ENCODE peak calls at places on chromosomes 2 and 18, in ten cellular contexts. One of them, this sample, is unnamed.

GRCh38 chr2:85390941-85391669 is 19.1 kb downstream of the CAPG start:
- DNase-seq in stimulated activated CD4-positive, alpha-beta T cell treated with anti-CD3 and anti-CD28 coated beads, Interleukin-15, amount 100 ng/mL, for 1 hour: peak; percentile 62
- DNase-seq in HT1080: peak; percentile 52
- DNase-seq in hypothalamus: peak; percentile 56
- DNase-seq in GM19239: peak; percentile 36
- DNase-seq in putamen: no peak
- DNase-seq in activated T-cell treated with anti-CD3 and anti-CD28 coated beads, Interleukin-2, amount 50 U/mL, for 72 hours: peak; percentile 81
- DNase-seq in OCI-LY7: peak; percentile 52
- DNase-seq in retina: peak; percentile 20
- DNase-seq in activated T-helper 1 cell treated with Interleukin-2 at 50 U/mL for 16 hours: peak; percentile 45
- DNase-seq in this sample: peak; percentile 83

GRCh38 chr2:156326488-156326887 is 6.0 kb downstream of the NR4A2 start:
- DNase-seq in stimulated activated CD4-positive, alpha-beta T cell treated with anti-CD3 and anti-CD28 coated beads, Interleukin-15, amount 100 ng/mL, for 1 hour: no peak
- DNase-seq in HT1080: no peak
- DNase-seq in hypothalamus: no peak
- DNase-seq in GM19239: no peak
- DNase-seq in putamen: no peak
- DNase-seq in activated T-cell treated with anti-CD3 and anti-CD28 coated beads, Interleukin-2, amount 50 U/mL, for 72 hours: no peak
- DNase-seq in OCI-LY7: no peak
- DNase-seq in retina: no peak
- DNase-seq in activated T-helper 1 cell treated with Interleukin-2 at 50 U/mL for 16 hours: no peak
- DNase-seq in this sample: no peak

GRCh38 chr2:121689356-121689755 is 40.1 kb upstream of the CLASP1 start:
- DNase-seq in stimulated activated CD4-positive, alpha-beta T cell treated with anti-CD3 and anti-CD28 coated beads, Interleukin-15, amount 100 ng/mL, for 1 hour: no peak
- DNase-seq in HT1080: peak; percentile 54
- DNase-seq in hypothalamus: no peak
- DNase-seq in GM19239: no peak
- DNase-seq in putamen: no peak
- DNase-seq in activated T-cell treated with anti-CD3 and anti-CD28 coated beads, Interleukin-2, amount 50 U/mL, for 72 hours: no peak
- DNase-seq in OCI-LY7: no peak
- DNase-seq in retina: peak; percentile 39
- DNase-seq in activated T-helper 1 cell treated with Interleukin-2 at 50 U/mL for 16 hours: no peak
- DNase-seq in this sample: peak; percentile 74

GRCh38 chr18:48024891-48025660 is 94.6 kb upstream of the SMAD2 start:
- DNase-seq in stimulated activated CD4-positive, alpha-beta T cell treated with anti-CD3 and anti-CD28 coated beads, Interleukin-15, amount 100 ng/mL, for 1 hour: no peak
- DNase-seq in HT1080: no peak
- DNase-seq in hypothalamus: no peak
- DNase-seq in GM19239: no peak
- DNase-seq in putamen: no peak
- DNase-seq in activated T-cell treated with anti-CD3 and anti-CD28 coated beads, Interleukin-2, amount 50 U/mL, for 72 hours: no peak
- DNase-seq in OCI-LY7: no peak
- DNase-seq in retina: no peak
- DNase-seq in activated T-helper 1 cell treated with Interleukin-2 at 50 U/mL for 16 hours: no peak
- DNase-seq in this sample: no peak

GRCh38 chr2:241256168-241256545 is 59.3 kb downstream of the HDLBP start:
- DNase-seq in stimulated activated CD4-positive, alpha-beta T cell treated with anti-CD3 and anti-CD28 coated beads, Interleukin-15, amount 100 ng/mL, for 1 hour: no peak
- DNase-seq in HT1080: no peak
- DNase-seq in hypothalamus: no peak
- DNase-seq in GM19239: no peak
- DNase-seq in putamen: no peak
- DNase-seq in activated T-cell treated with anti-CD3 and anti-CD28 coated beads, Interleukin-2, amount 50 U/mL, for 72 hours: no peak
- DNase-seq in OCI-LY7: no peak
- DNase-seq in retina: no peak
- DNase-seq in activated T-helper 1 cell treated with Interleukin-2 at 50 U/mL for 16 hours: no peak
- DNase-seq in this sample: no peak

GRCh38 chr2:226411727-226412360 is 387.8 kb downstream of the IRS1 start:
- DNase-seq in stimulated activated CD4-positive, alpha-beta T cell treated with anti-CD3 and anti-CD28 coated beads, Interleukin-15, amount 100 ng/mL, for 1 hour: no peak
- DNase-seq in HT1080: peak; percentile 95
- DNase-seq in hypothalamus: no peak
- DNase-seq in GM19239: no peak
- DNase-seq in putamen: no peak
- DNase-seq in activated T-cell treated with anti-CD3 and anti-CD28 coated beads, Interleukin-2, amount 50 U/mL, for 72 hours: no peak
- DNase-seq in OCI-LY7: no peak
- DNase-seq in retina: no peak
- DNase-seq in activated T-helper 1 cell treated with Interleukin-2 at 50 U/mL for 16 hours: no peak
- DNase-seq in this sample: no peak

GRCh38 chr18:9516437-9517064 is 41.2 kb downstream of the RALBP1 start:
- DNase-seq in stimulated activated CD4-positive, alpha-beta T cell treated with anti-CD3 and anti-CD28 coated beads, Interleukin-15, amount 100 ng/mL, for 1 hour: no peak
- DNase-seq in HT1080: peak; percentile 47
- DNase-seq in hypothalamus: no peak
- DNase-seq in GM19239: no peak
- DNase-seq in putamen: no peak
- DNase-seq in activated T-cell treated with anti-CD3 and anti-CD28 coated beads, Interleukin-2, amount 50 U/mL, for 72 hours: peak; percentile 4
- DNase-seq in OCI-LY7: peak; percentile 64
- DNase-seq in retina: peak; percentile 64
- DNase-seq in activated T-helper 1 cell treated with Interleukin-2 at 50 U/mL for 16 hours: no peak
- DNase-seq in this sample: peak; percentile 46

GRCh38 chr18:62881509-62882016 is 166.2 kb downstream of the PHLPP1 start:
- DNase-seq in stimulated activated CD4-positive, alpha-beta T cell treated with anti-CD3 and anti-CD28 coated beads, Interleukin-15, amount 100 ng/mL, for 1 hour: no peak
- DNase-seq in HT1080: peak; percentile 95
- DNase-seq in hypothalamus: no peak
- DNase-seq in GM19239: no peak
- DNase-seq in putamen: no peak
- DNase-seq in activated T-cell treated with anti-CD3 and anti-CD28 coated beads, Interleukin-2, amount 50 U/mL, for 72 hours: peak; percentile 11
- DNase-seq in OCI-LY7: no peak
- DNase-seq in retina: no peak
- DNase-seq in activated T-helper 1 cell treated with Interleukin-2 at 50 U/mL for 16 hours: no peak
- DNase-seq in this sample: no peak

GRCh38 chr2:246489-247145 is 17.2 kb downstream of the SH3YL1 start:
- DNase-seq in stimulated activated CD4-positive, alpha-beta T cell treated with anti-CD3 and anti-CD28 coated beads, Interleukin-15, amount 100 ng/mL, for 1 hour: no peak
- DNase-seq in HT1080: peak; percentile 65
- DNase-seq in hypothalamus: no peak
- DNase-seq in GM19239: no peak
- DNase-seq in putamen: no peak
- DNase-seq in activated T-cell treated with anti-CD3 and anti-CD28 coated beads, Interleukin-2, amount 50 U/mL, for 72 hours: peak; percentile 18
- DNase-seq in OCI-LY7: peak; percentile 54
- DNase-seq in retina: peak; percentile 48
- DNase-seq in activated T-helper 1 cell treated with Interleukin-2 at 50 U/mL for 16 hours: no peak
- DNase-seq in this sample: peak; percentile 70

GRCh38 chr18:59792353-59792752 is 95.1 kb upstream of the CCBE1 start:
- DNase-seq in stimulated activated CD4-positive, alpha-beta T cell treated with anti-CD3 and anti-CD28 coated beads, Interleukin-15, amount 100 ng/mL, for 1 hour: no peak
- DNase-seq in HT1080: no peak
- DNase-seq in hypothalamus: no peak
- DNase-seq in GM19239: no peak
- DNase-seq in putamen: no peak
- DNase-seq in activated T-cell treated with anti-CD3 and anti-CD28 coated beads, Interleukin-2, amount 50 U/mL, for 72 hours: no peak
- DNase-seq in OCI-LY7: no peak
- DNase-seq in retina: no peak
- DNase-seq in activated T-helper 1 cell treated with Interleukin-2 at 50 U/mL for 16 hours: no peak
- DNase-seq in this sample: no peak

GRCh38 chr2:11339508-11340083 is 4.8 kb downstream of the ROCK2 start:
- DNase-seq in stimulated activated CD4-positive, alpha-beta T cell treated with anti-CD3 and anti-CD28 coated beads, Interleukin-15, amount 100 ng/mL, for 1 hour: no peak
- DNase-seq in HT1080: no peak
- DNase-seq in hypothalamus: no peak
- DNase-seq in GM19239: no peak
- DNase-seq in putamen: no peak
- DNase-seq in activated T-cell treated with anti-CD3 and anti-CD28 coated beads, Interleukin-2, amount 50 U/mL, for 72 hours: no peak
- DNase-seq in OCI-LY7: no peak
- DNase-seq in retina: no peak
- DNase-seq in activated T-helper 1 cell treated with Interleukin-2 at 50 U/mL for 16 hours: no peak
- DNase-seq in this sample: no peak

GRCh38 chr2:2735041-2735440 is 404.0 kb upstream of the MYT1L start:
- DNase-seq in stimulated activated CD4-positive, alpha-beta T cell treated with anti-CD3 and anti-CD28 coated beads, Interleukin-15, amount 100 ng/mL, for 1 hour: no peak
- DNase-seq in HT1080: no peak
- DNase-seq in hypothalamus: no peak
- DNase-seq in GM19239: no peak
- DNase-seq in putamen: no peak
- DNase-seq in activated T-cell treated with anti-CD3 and anti-CD28 coated beads, Interleukin-2, amount 50 U/mL, for 72 hours: no peak
- DNase-seq in OCI-LY7: no peak
- DNase-seq in retina: no peak
- DNase-seq in activated T-helper 1 cell treated with Interleukin-2 at 50 U/mL for 16 hours: no peak
- DNase-seq in this sample: no peak

GRCh38 chr18:10460414-10461018 is 6.1 kb downstream of the APCDD1 start:
- DNase-seq in stimulated activated CD4-positive, alpha-beta T cell treated with anti-CD3 and anti-CD28 coated beads, Interleukin-15, amount 100 ng/mL, for 1 hour: no peak
- DNase-seq in HT1080: no peak
- DNase-seq in hypothalamus: no peak
- DNase-seq in GM19239: no peak
- DNase-seq in putamen: no peak
- DNase-seq in activated T-cell treated with anti-CD3 and anti-CD28 coated beads, Interleukin-2, amount 50 U/mL, for 72 hours: no peak
- DNase-seq in OCI-LY7: no peak
- DNase-seq in retina: no peak
- DNase-seq in activated T-helper 1 cell treated with Interleukin-2 at 50 U/mL for 16 hours: no peak
- DNase-seq in this sample: no peak

GRCh38 chr18:10559566-10560456 is 34.0 kb downstream of the NAPG start:
- DNase-seq in stimulated activated CD4-positive, alpha-beta T cell treated with anti-CD3 and anti-CD28 coated beads, Interleukin-15, amount 100 ng/mL, for 1 hour: no peak
- DNase-seq in HT1080: no peak
- DNase-seq in hypothalamus: no peak
- DNase-seq in GM19239: no peak
- DNase-seq in putamen: peak; percentile 16
- DNase-seq in activated T-cell treated with anti-CD3 and anti-CD28 coated beads, Interleukin-2, amount 50 U/mL, for 72 hours: no peak
- DNase-seq in OCI-LY7: peak; percentile 38
- DNase-seq in retina: peak; percentile 32
- DNase-seq in activated T-helper 1 cell treated with Interleukin-2 at 50 U/mL for 16 hours: no peak
- DNase-seq in this sample: peak; percentile 78

GRCh38 chr18:51582551-51582950 is 385.1 kb upstream of the MEX3C start:
- DNase-seq in stimulated activated CD4-positive, alpha-beta T cell treated with anti-CD3 and anti-CD28 coated beads, Interleukin-15, amount 100 ng/mL, for 1 hour: no peak
- DNase-seq in HT1080: peak; percentile 33
- DNase-seq in hypothalamus: no peak
- DNase-seq in GM19239: no peak
- DNase-seq in putamen: no peak
- DNase-seq in activated T-cell treated with anti-CD3 and anti-CD28 coated beads, Interleukin-2, amount 50 U/mL, for 72 hours: no peak
- DNase-seq in OCI-LY7: no peak
- DNase-seq in retina: no peak
- DNase-seq in activated T-helper 1 cell treated with Interleukin-2 at 50 U/mL for 16 hours: no peak
- DNase-seq in this sample: no peak

GRCh38 chr2:100623033-100623715 is 60.4 kb downstream of the PDCL3 start:
- DNase-seq in stimulated activated CD4-positive, alpha-beta T cell treated with anti-CD3 and anti-CD28 coated beads, Interleukin-15, amount 100 ng/mL, for 1 hour: no peak
- DNase-seq in HT1080: no peak
- DNase-seq in hypothalamus: no peak
- DNase-seq in GM19239: no peak
- DNase-seq in putamen: no peak
- DNase-seq in activated T-cell treated with anti-CD3 and anti-CD28 coated beads, Interleukin-2, amount 50 U/mL, for 72 hours: no peak
- DNase-seq in OCI-LY7: no peak
- DNase-seq in retina: no peak
- DNase-seq in activated T-helper 1 cell treated with Interleukin-2 at 50 U/mL for 16 hours: no peak
- DNase-seq in this sample: no peak

GRCh38 chr2:233059797-233060499 is at the start of gene INPP5D:
- DNase-seq in stimulated activated CD4-positive, alpha-beta T cell treated with anti-CD3 and anti-CD28 coated beads, Interleukin-15, amount 100 ng/mL, for 1 hour: peak; percentile 37
- DNase-seq in HT1080: no peak
- DNase-seq in hypothalamus: peak; percentile 21
- DNase-seq in GM19239: peak; percentile 68
- DNase-seq in putamen: no peak
- DNase-seq in activated T-cell treated with anti-CD3 and anti-CD28 coated beads, Interleukin-2, amount 50 U/mL, for 72 hours: peak; percentile 78
- DNase-seq in OCI-LY7: peak; percentile 94
- DNase-seq in retina: no peak
- DNase-seq in activated T-helper 1 cell treated with Interleukin-2 at 50 U/mL for 16 hours: peak; percentile 58
- DNase-seq in this sample: no peak

GRCh38 chr2:102686479-102687439 is 67.4 kb downstream of the SLC9A2 start:
- DNase-seq in stimulated activated CD4-positive, alpha-beta T cell treated with anti-CD3 and anti-CD28 coated beads, Interleukin-15, amount 100 ng/mL, for 1 hour: no peak
- DNase-seq in HT1080: no peak
- DNase-seq in hypothalamus: no peak
- DNase-seq in GM19239: no peak
- DNase-seq in putamen: no peak
- DNase-seq in activated T-cell treated with anti-CD3 and anti-CD28 coated beads, Interleukin-2, amount 50 U/mL, for 72 hours: no peak
- DNase-seq in OCI-LY7: no peak
- DNase-seq in retina: no peak
- DNase-seq in activated T-helper 1 cell treated with Interleukin-2 at 50 U/mL for 16 hours: no peak
- DNase-seq in this sample: no peak

GRCh38 chr18:46407471-46408166 is 249.4 kb downstream of the LOXHD1 start:
- DNase-seq in stimulated activated CD4-positive, alpha-beta T cell treated with anti-CD3 and anti-CD28 coated beads, Interleukin-15, amount 100 ng/mL, for 1 hour: no peak
- DNase-seq in HT1080: no peak
- DNase-seq in hypothalamus: no peak
- DNase-seq in GM19239: no peak
- DNase-seq in putamen: no peak
- DNase-seq in activated T-cell treated with anti-CD3 and anti-CD28 coated beads, Interleukin-2, amount 50 U/mL, for 72 hours: no peak
- DNase-seq in OCI-LY7: no peak
- DNase-seq in retina: no peak
- DNase-seq in activated T-helper 1 cell treated with Interleukin-2 at 50 U/mL for 16 hours: no peak
- DNase-seq in this sample: no peak

GRCh38 chr2:60555066-60555793 is 1.8 kb upstream of the BCL11A start:
- DNase-seq in stimulated activated CD4-positive, alpha-beta T cell treated with anti-CD3 and anti-CD28 coated beads, Interleukin-15, amount 100 ng/mL, for 1 hour: no peak
- DNase-seq in HT1080: peak; percentile 77
- DNase-seq in hypothalamus: peak; percentile 33
- DNase-seq in GM19239: peak; percentile 51
- DNase-seq in putamen: no peak
- DNase-seq in activated T-cell treated with anti-CD3 and anti-CD28 coated beads, Interleukin-2, amount 50 U/mL, for 72 hours: peak; percentile 72
- DNase-seq in OCI-LY7: peak; percentile 89
- DNase-seq in retina: peak; percentile 90
- DNase-seq in activated T-helper 1 cell treated with Interleukin-2 at 50 U/mL for 16 hours: no peak
- DNase-seq in this sample: peak; percentile 84

GRCh38 chr18:55236150-55236931 is 277.1 kb upstream of the CCDC68 start:
- DNase-seq in stimulated activated CD4-positive, alpha-beta T cell treated with anti-CD3 and anti-CD28 coated beads, Interleukin-15, amount 100 ng/mL, for 1 hour: no peak
- DNase-seq in HT1080: no peak
- DNase-seq in hypothalamus: no peak
- DNase-seq in GM19239: no peak
- DNase-seq in putamen: no peak
- DNase-seq in activated T-cell treated with anti-CD3 and anti-CD28 coated beads, Interleukin-2, amount 50 U/mL, for 72 hours: no peak
- DNase-seq in OCI-LY7: no peak
- DNase-seq in retina: no peak
- DNase-seq in activated T-helper 1 cell treated with Interleukin-2 at 50 U/mL for 16 hours: no peak
- DNase-seq in this sample: no peak

GRCh38 chr2:21754164-21754788 is 630.5 kb downstream of the TDRD15 start:
- DNase-seq in stimulated activated CD4-positive, alpha-beta T cell treated with anti-CD3 and anti-CD28 coated beads, Interleukin-15, amount 100 ng/mL, for 1 hour: no peak
- DNase-seq in HT1080: no peak
- DNase-seq in hypothalamus: no peak
- DNase-seq in GM19239: no peak
- DNase-seq in putamen: no peak
- DNase-seq in activated T-cell treated with anti-CD3 and anti-CD28 coated beads, Interleukin-2, amount 50 U/mL, for 72 hours: no peak
- DNase-seq in OCI-LY7: peak; percentile 1
- DNase-seq in retina: no peak
- DNase-seq in activated T-helper 1 cell treated with Interleukin-2 at 50 U/mL for 16 hours: no peak
- DNase-seq in this sample: peak; percentile 6

GRCh38 chr2:68645523-68645922 is 2.1 kb downstream of the PROKR1 start:
- DNase-seq in stimulated activated CD4-positive, alpha-beta T cell treated with anti-CD3 and anti-CD28 coated beads, Interleukin-15, amount 100 ng/mL, for 1 hour: no peak
- DNase-seq in HT1080: no peak
- DNase-seq in hypothalamus: no peak
- DNase-seq in GM19239: no peak
- DNase-seq in putamen: no peak
- DNase-seq in activated T-cell treated with anti-CD3 and anti-CD28 coated beads, Interleukin-2, amount 50 U/mL, for 72 hours: peak; percentile 49
- DNase-seq in OCI-LY7: no peak
- DNase-seq in retina: no peak
- DNase-seq in activated T-helper 1 cell treated with Interleukin-2 at 50 U/mL for 16 hours: no peak
- DNase-seq in this sample: no peak

GRCh38 chr2:202635441-202636296 is 900 bp downstream of the FAM117B start:
- DNase-seq in stimulated activated CD4-positive, alpha-beta T cell treated with anti-CD3 and anti-CD28 coated beads, Interleukin-15, amount 100 ng/mL, for 1 hour: peak; percentile 82
- DNase-seq in HT1080: peak; percentile 50
- DNase-seq in hypothalamus: peak; percentile 81
- DNase-seq in GM19239: peak; percentile 79
- DNase-seq in putamen: peak; percentile 77
- DNase-seq in activated T-cell treated with anti-CD3 and anti-CD28 coated beads, Interleukin-2, amount 50 U/mL, for 72 hours: peak; percentile 87
- DNase-seq in OCI-LY7: peak; percentile 87
- DNase-seq in retina: peak; percentile 78
- DNase-seq in activated T-helper 1 cell treated with Interleukin-2 at 50 U/mL for 16 hours: peak; percentile 80
- DNase-seq in this sample: peak; percentile 94

GRCh38 chr2:88307817-88308216 is 137.7 kb downstream of the THNSL2 start:
- DNase-seq in stimulated activated CD4-positive, alpha-beta T cell treated with anti-CD3 and anti-CD28 coated beads, Interleukin-15, amount 100 ng/mL, for 1 hour: no peak
- DNase-seq in HT1080: no peak
- DNase-seq in hypothalamus: no peak
- DNase-seq in GM19239: no peak
- DNase-seq in putamen: no peak
- DNase-seq in activated T-cell treated with anti-CD3 and anti-CD28 coated beads, Interleukin-2, amount 50 U/mL, for 72 hours: peak; percentile 21
- DNase-seq in OCI-LY7: peak; percentile 43
- DNase-seq in retina: no peak
- DNase-seq in activated T-helper 1 cell treated with Interleukin-2 at 50 U/mL for 16 hours: no peak
- DNase-seq in this sample: peak; percentile 69

GRCh38 chr2:112493858-112494648 is 12.1 kb downstream of the TTL start:
- DNase-seq in stimulated activated CD4-positive, alpha-beta T cell treated with anti-CD3 and anti-CD28 coated beads, Interleukin-15, amount 100 ng/mL, for 1 hour: no peak
- DNase-seq in HT1080: peak; percentile 42
- DNase-seq in hypothalamus: no peak
- DNase-seq in GM19239: no peak
- DNase-seq in putamen: no peak
- DNase-seq in activated T-cell treated with anti-CD3 and anti-CD28 coated beads, Interleukin-2, amount 50 U/mL, for 72 hours: no peak
- DNase-seq in OCI-LY7: no peak
- DNase-seq in retina: peak; percentile 14
- DNase-seq in activated T-helper 1 cell treated with Interleukin-2 at 50 U/mL for 16 hours: no peak
- DNase-seq in this sample: peak; percentile 96

GRCh38 chr2:44801289-44801675 is 140.2 kb upstream of the SIX3 start:
- DNase-seq in stimulated activated CD4-positive, alpha-beta T cell treated with anti-CD3 and anti-CD28 coated beads, Interleukin-15, amount 100 ng/mL, for 1 hour: no peak
- DNase-seq in HT1080: no peak
- DNase-seq in hypothalamus: no peak
- DNase-seq in GM19239: no peak
- DNase-seq in putamen: no peak
- DNase-seq in activated T-cell treated with anti-CD3 and anti-CD28 coated beads, Interleukin-2, amount 50 U/mL, for 72 hours: no peak
- DNase-seq in OCI-LY7: no peak
- DNase-seq in retina: peak; percentile 77
- DNase-seq in activated T-helper 1 cell treated with Interleukin-2 at 50 U/mL for 16 hours: no peak
- DNase-seq in this sample: peak; percentile 33

GRCh38 chr2:69797836-69798465 is 31.5 kb upstream of the GMCL1 start:
- DNase-seq in stimulated activated CD4-positive, alpha-beta T cell treated with anti-CD3 and anti-CD28 coated beads, Interleukin-15, amount 100 ng/mL, for 1 hour: no peak
- DNase-seq in HT1080: no peak
- DNase-seq in hypothalamus: no peak
- DNase-seq in GM19239: no peak
- DNase-seq in putamen: no peak
- DNase-seq in activated T-cell treated with anti-CD3 and anti-CD28 coated beads, Interleukin-2, amount 50 U/mL, for 72 hours: no peak
- DNase-seq in OCI-LY7: no peak
- DNase-seq in retina: no peak
- DNase-seq in activated T-helper 1 cell treated with Interleukin-2 at 50 U/mL for 16 hours: no peak
- DNase-seq in this sample: peak; percentile 28

This sample was measured in NCI-H82.